ENCODE peak calls at places on chromosomes 12 and 14, in five cellular contexts. Y, F, D, V and Z are unnamed samples.

GRCh38 chr12:20757-21156 is 45.8 kb upstream of the IQSEC3 start:
- DNase-seq in D (no peak), Y (peak), F (no peak), V (no peak), Z (no peak)

GRCh38 chr12:97984951-97985350 is 522.3 kb downstream of the RMST start:
- DNase-seq in F (no peak), V (no peak), D (no peak), Y (no peak), Z (no peak)

GRCh38 chr14:50865677-50866076 is 6.2 kb upstream of the ABHD12B start:
- DNase-seq in V (no peak), Y (no peak), D (peak), F (no peak), Z (no peak)

GRCh38 chr12:93441111-93441616 is 583 bp downstream of the UBE2N start:
- DNase-seq in D (peak), Y (peak), V (peak), F (no peak), Z (peak)

GRCh38 chr14:33938131-33938949 is 12.5 kb downstream of the EGLN3 start:
- DNase-seq in V (no peak), D (peak), F (no peak), Y (no peak), Z (no peak)

GRCh38 chr12:60138526-60138925 is 542.7 kb downstream of the SLC16A7 start:
- DNase-seq in V (no peak), Y (no peak), F (no peak), D (no peak), Z (no peak)

GRCh38 chr14:57816568-57817284 is 49.2 kb downstream of the SLC35F4 start:
- DNase-seq in F (no peak), Y (peak), D (no peak), V (no peak), Z (no peak)

GRCh38 chr12:30732954-30733637 is 21.7 kb downstream of the CAPRIN2 start:
- DNase-seq in F (no peak), V (no peak), D (no peak), Y (no peak), Z (no peak)

GRCh38 chr12:99707883-99708282 is 60.3 kb downstream of the GARIN6 start:
- DNase-seq in V (no peak), D (no peak), Y (no peak), F (no peak), Z (no peak)

GRCh38 chr12:23093488-23093887 is 468.5 kb downstream of the ETNK1 start:
- DNase-seq in V (no peak), F (no peak), Y (no peak), D (no peak), Z (no peak)

GRCh38 chr14:36647827-36648753 is 13.6 kb upstream of the PAX9 start:
- DNase-seq in D (peak), Y (peak), F (no peak), V (no peak), Z (no peak)